ENCODE peak calls at places on chromosomes 7 and 10, in seven cellular contexts. R is activated CD4-positive, CD25-positive, alpha-beta regulatory T cell treated with anti-CD3 and anti-CD28 coated beads, Interleukin-2, amount 50 U/mL, for 72 hours; V is AG04450; Z is GM12865; H is GM13977; B is substantia nigra; E is heart left ventricle. A is an unnamed sample.

GRCh38 chr10:100792544-100792943 is 47.2 kb downstream of the PAX2 start:
- DNase-seq in R (no peak), V (no peak), Z (no peak), H (no peak), B (no peak), E (no peak), A (no peak)

GRCh38 chr10:80158598-80159127 is 26.1 kb downstream of the PLAC9 start:
- DNase-seq in R (no peak), V (peak), Z (no peak), H (no peak), B (peak), E (peak), A (no peak)

GRCh38 chr7:157041004-157041403 is 30.5 kb upstream of the MNX1 start:
- DNase-seq in R (no peak), V (no peak), Z (no peak), H (no peak), B (no peak), E (no peak), A (no peak)

GRCh38 chr10:73174148-73174925 is 6.4 kb downstream of the FAM149B1 start:
- DNase-seq in R (no peak), V (no peak), Z (no peak), H (no peak), B (no peak), E (no peak), A (no peak)

GRCh38 chr7:135991322-135991721 is 14.2 kb upstream of the MTPN start:
- DNase-seq in R (no peak), V (no peak), Z (no peak), H (no peak), B (no peak), E (no peak), A (no peak)

GRCh38 chr10:121860810-121861209 is 67.0 kb downstream of the ATE1 start:
- DNase-seq in R (no peak), V (no peak), Z (no peak), H (no peak), B (no peak), E (no peak), A (no peak)

GRCh38 chr10:85902046-85902445 is 464.5 kb downstream of the GRID1 start:
- DNase-seq in R (no peak), V (no peak), Z (no peak), H (no peak), B (no peak), E (no peak), A (no peak)

GRCh38 chr10:119454990-119455389 is 87.5 kb downstream of the RGS10 start:
- DNase-seq in R (no peak), V (no peak), Z (no peak), H (no peak), B (no peak), E (peak), A (no peak)

GRCh38 chr10:33335550-33335799 is 1.0 kb upstream of the NRP1 start:
- DNase-seq in R (no peak), V (no peak), Z (no peak), H (peak), B (no peak), E (no peak), A (peak)

GRCh38 chr7:32298403-32299132 is 191.6 kb downstream of the LSM5 start:
- DNase-seq in R (no peak), V (no peak), Z (no peak), H (no peak), B (no peak), E (no peak), A (no peak)

GRCh38 chr7:107332488-107333269 is 137.2 kb upstream of the GPR22 start:
- DNase-seq in R (no peak), V (no peak), Z (peak), H (no peak), B (no peak), E (no peak), A (no peak)

GRCh38 chr7:139075871-139076686 is 33.4 kb downstream of the ZC3HAV1 start:
- DNase-seq in R (no peak), V (no peak), Z (no peak), H (no peak), B (no peak), E (no peak), A (no peak)

GRCh38 chr10:46543379-46544014 is 13.0 kb downstream of the GPRIN2 start:
- DNase-seq in R (peak), V (no peak), Z (no peak), H (no peak), B (no peak), E (no peak), A (no peak)

GRCh38 chr10:6871128-6871527 is 291.1 kb upstream of the PRKCQ start:
- DNase-seq in R (no peak), V (no peak), Z (no peak), H (no peak), B (no peak), E (no peak), A (no peak)

GRCh38 chr7:133065301-133065700 is 16.6 kb downstream of the CHCHD3 start:
- DNase-seq in R (no peak), V (no peak), Z (no peak), H (no peak), B (no peak), E (no peak), A (no peak)

GRCh38 chr7:23709081-23709746 is 805 bp upstream of the STK31 start:
- DNase-seq in R (no peak), V (no peak), Z (no peak), H (no peak), B (no peak), E (no peak), A (peak)

GRCh38 chr10:17802966-17803365 is 6.2 kb upstream of the MRC1 start:
- DNase-seq in R (no peak), V (no peak), Z (no peak), H (no peak), B (no peak), E (no peak), A (no peak)

GRCh38 chr7:98869374-98870070 is at the start of gene TMEM130:
- DNase-seq in R (no peak), V (no peak), Z (no peak), H (no peak), B (no peak), E (no peak), A (no peak)

GRCh38 chr7:12385364-12385786 is 18.3 kb downstream of the VWDE start:
- DNase-seq in R (no peak), V (no peak), Z (no peak), H (no peak), B (no peak), E (no peak), A (no peak)

GRCh38 chr10:68296833-68297232 is 35.0 kb upstream of the HNRNPH3 start:
- DNase-seq in R (no peak), V (no peak), Z (no peak), H (no peak), B (no peak), E (no peak), A (no peak)

GRCh38 chr7:51229106-51229537 is 87.5 kb downstream of the COBL start:
- DNase-seq in R (no peak), V (no peak), Z (no peak), H (no peak), B (peak), E (no peak), A (no peak)

GRCh38 chr7:121420976-121421375 is 24.9 kb upstream of the FAM3C start:
- DNase-seq in R (no peak), V (no peak), Z (no peak), H (no peak), B (no peak), E (no peak), A (no peak)

GRCh38 chr10:19699299-19699698 is 116.9 kb upstream of the PLXDC2 start:
- DNase-seq in R (no peak), V (no peak), Z (no peak), H (no peak), B (no peak), E (no peak), A (no peak)

GRCh38 chr7:148753224-148753623 is 54.5 kb downstream of the CUL1 start:
- DNase-seq in R (no peak), V (peak), Z (no peak), H (no peak), B (no peak), E (no peak), A (no peak)

A was measured in HuH-7.